ENCODE peak calls at places on chromosome 20, in four cellular contexts. X is neural progenitor cell, R is astrocyte, H is mammary epithelial cell. W is an unnamed sample.

GRCh38 chr20:40538126-40538525 is 150.9 kb downstream of the MAFB start:
- DNase-seq in X (no peak), R (no peak), H (no peak), W (no peak)

GRCh38 chr20:2130062-2130591 is 28.5 kb downstream of the STK35 start:
- DNase-seq in H (no peak), X (no peak), R (peak; percentile 74), W (no peak)

GRCh38 chr20:63117661-63118302 is 98.1 kb downstream of the YTHDF1 start:
- DNase-seq in R (no peak), X (no peak), H (no peak), W (no peak)

GRCh38 chr20:41139227-41140093 is 2.1 kb downstream of the PLCG1 start:
- DNase-seq in H (no peak), R (no peak), X (no peak), W (no peak)

GRCh38 chr20:55386686-55387085 is 618.6 kb downstream of the CBLN4 start:
- DNase-seq in X (no peak), H (peak; percentile 86), R (no peak), W (no peak)

GRCh38 chr20:4898282-4898681 is 103.0 kb downstream of the SLC23A2 start:
- DNase-seq in X (no peak), R (peak; percentile 79), H (peak; percentile 98), W (peak; percentile 96)

GRCh38 chr20:14830899-14831298 is 493.5 kb upstream of the FLRT3 start:
- DNase-seq in R (no peak), H (no peak), X (no peak), W (no peak)

GRCh38 chr20:17910828-17911294 is 57.7 kb downstream of the SNX5 start:
- DNase-seq in X (no peak), H (no peak), R (peak; percentile 93), W (no peak)

GRCh38 chr20:36096404-36096799 is 58.1 kb upstream of the EPB41L1 start:
- DNase-seq in H (no peak), R (peak; percentile 44), X (no peak), W (no peak)

GRCh38 chr20:4973330-4974097 is 27.8 kb downstream of the SLC23A2 start:
- DNase-seq in R (peak; percentile 85), X (no peak), H (no peak), W (no peak)

GRCh38 chr20:10447028-10447427 is 11.9 kb downstream of the SLX4IP start:
- DNase-seq in X (no peak), H (peak; percentile 70), R (peak; percentile 77), W (peak; percentile 52)

GRCh38 chr20:64131406-64131805 is 24.0 kb upstream of the NPBWR2 start:
- DNase-seq in H (peak; percentile 11), R (no peak), X (no peak), W (no peak)

GRCh38 chr20:13638162-13638495 is 603 bp downstream of the TASP1 start:
- DNase-seq in R (peak; percentile 18), H (peak; percentile 41), X (peak; percentile 38), W (peak; percentile 35)

GRCh38 chr20:1001981-1002681 is at the start of gene RSPO4:
- DNase-seq in R (no peak), X (peak; percentile 64), H (no peak), W (no peak)

GRCh38 chr20:23622839-23623343 is 14.9 kb downstream of the CST3 start:
- DNase-seq in H (peak; percentile 96), R (peak; percentile 81), X (no peak), W (peak; percentile 74)

GRCh38 chr20:47773381-47773786 is 11.9 kb downstream of the SULF2 start:
- DNase-seq in H (no peak), R (peak; percentile 65), X (no peak), W (peak; percentile 41)

GRCh38 chr20:14337400-14338171 is at the start of gene FLRT3:
- DNase-seq in R (peak; percentile 96), H (peak; percentile 98), X (peak; percentile 92), W (peak; percentile 67)

GRCh38 chr20:13261460-13262301 is 40.6 kb downstream of the ISM1 start:
- DNase-seq in R (no peak), H (peak; percentile 36), X (peak; percentile 75), W (no peak)

GRCh38 chr20:52098186-52098585 is 93.4 kb downstream of the ZFP64 start:
- DNase-seq in X (no peak), R (no peak), H (no peak), W (peak; percentile 30)

GRCh38 chr20:35490736-35491181 is 35.4 kb downstream of the CEP250 start:
- DNase-seq in R (no peak), X (no peak), H (no peak), W (no peak)

GRCh38 chr20:36865861-36866149 is 10.1 kb upstream of the TLDC2 start:
- DNase-seq in X (no peak), R (no peak), H (no peak), W (no peak)

GRCh38 chr20:60572991-60573390 is 614.8 kb downstream of the CDH26 start:
- DNase-seq in X (no peak), R (no peak), H (no peak), W (no peak)

GRCh38 chr20:61917459-61917858 is 148.2 kb downstream of the TAF4 start:
- DNase-seq in X (no peak), H (no peak), R (no peak), W (no peak)
- H3K4me2 ChIP-seq in X (no peak overlapping the region), H (no peak overlapping the region), R (no peak overlapping the region), W (no peak overlapping the region)

GRCh38 chr20:54084727-54085368 is 14.5 kb upstream of the BCAS1 start:
- DNase-seq in H (no peak), X (no peak), R (no peak), W (peak; percentile 66)
- TF ChIP-seq EZH2 in H (no peak), X (no peak), R (no peak), W (no peak)

DNA sequence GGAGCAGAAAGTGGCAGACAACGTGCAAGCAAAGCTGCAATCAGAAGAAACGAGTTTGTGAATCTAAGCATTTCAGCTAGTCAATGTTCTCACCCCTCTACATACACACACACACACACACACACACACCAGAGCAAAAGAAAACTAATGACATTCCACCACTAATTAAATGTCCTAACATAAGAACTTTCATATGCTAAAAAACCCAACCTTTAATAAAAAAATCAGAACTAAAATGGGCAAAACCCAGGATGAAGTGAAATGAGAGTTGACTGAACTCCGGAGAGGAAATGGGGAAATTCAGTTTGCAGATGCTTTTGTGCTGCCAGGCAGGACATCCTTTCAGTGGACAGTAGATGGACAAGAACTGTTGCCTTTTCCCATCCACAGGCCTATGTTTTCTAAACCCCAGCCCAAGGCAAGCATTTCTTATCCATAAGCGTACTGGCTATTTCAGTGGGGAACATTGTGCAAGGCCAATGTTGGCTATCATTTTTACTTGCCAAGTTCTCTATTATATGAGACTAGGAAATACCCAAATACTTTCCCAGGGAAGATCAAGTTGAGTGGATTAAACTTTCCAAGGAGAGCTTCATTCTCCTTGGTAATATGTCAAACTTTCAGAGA is 27.2 kb downstream of the RIN2 start:
- DNase-seq in X (no peak), R (peak; percentile 75), H (peak; percentile 21), W (no peak)
- H3K4me2 ChIP-seq in X (peak overlapping the region; percentile 32), R (peak overlapping the region; percentile 74), H (peak overlapping the region; percentile 74), W (peak overlapping the region; percentile 79)

GRCh38 chr20:50977066-50978045 is 18.7 kb downstream of the MOCS3 start:
- DNase-seq in X (peak; percentile 15), H (no peak), R (no peak), W (peak; percentile 29)
- TF ChIP-seq EZH2 in X (no peak), H (no peak), R (no peak), W (no peak)

GRCh38 chr20:33299111-33299603 is 16.1 kb downstream of the BPIFB1 start:
- DNase-seq in X (peak; percentile 88), H (peak; percentile 35), R (peak; percentile 6), W (peak; percentile 33)
- H3K4me2 ChIP-seq in X (no peak overlapping the region), H (peak overlapping the region; percentile 71), R (no peak overlapping the region), W (no peak overlapping the region)

DNA sequence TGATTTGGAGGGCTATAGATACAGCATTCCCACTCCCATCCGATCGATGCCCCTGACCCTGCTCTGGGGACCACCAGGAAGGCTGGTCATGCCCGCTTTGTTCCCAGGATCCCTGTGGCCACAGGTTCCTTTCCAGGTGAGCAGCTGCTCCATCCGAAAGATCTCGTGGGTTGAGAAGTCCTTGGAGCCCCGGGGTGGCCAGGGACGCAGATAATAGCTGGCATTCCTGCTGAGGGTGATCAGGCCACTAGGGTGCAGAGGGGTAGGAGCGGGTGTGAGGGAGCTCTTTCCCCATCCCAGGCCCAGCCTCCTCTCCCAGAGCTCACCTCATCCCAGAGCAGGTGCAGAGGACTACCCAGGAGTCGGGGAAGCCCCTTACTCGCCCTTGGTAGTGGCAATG is 7.4 kb downstream of the ADAM33 start:
- DNase-seq in X (no peak), R (no peak), H (no peak), W (no peak)
- TF ChIP-seq EZH2 in X (no peak), R (no peak), H (no peak), W (no peak)

DNA sequence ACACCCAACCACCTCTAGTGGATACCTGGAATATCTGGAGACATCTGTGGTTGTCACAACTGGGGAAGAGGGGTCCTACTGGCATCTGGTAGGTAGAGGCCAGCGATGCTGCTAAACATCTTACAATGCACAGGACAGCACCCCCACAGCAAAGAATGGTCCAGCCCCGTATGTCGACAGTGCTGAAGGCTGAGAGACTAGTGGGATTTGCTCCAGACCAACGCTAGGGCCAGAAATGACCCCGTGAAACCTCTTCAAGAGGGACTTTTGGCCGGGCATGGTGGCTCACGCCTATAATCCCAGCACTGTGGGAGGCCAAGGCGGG is 7.2 kb downstream of the PREX1 start:
- DNase-seq in R (no peak), X (no peak), H (no peak), W (no peak)
- H3K4me2 ChIP-seq in R (no peak overlapping the region), X (no peak overlapping the region), H (no peak overlapping the region), W (no peak overlapping the region)

GRCh38 chr20:45467172-45467571 is 2.4 kb upstream of the WFDC2 start:
- DNase-seq in H (no peak), X (no peak), R (no peak), W (no peak)

GRCh38 chr20:45467861-45468260 is 1.7 kb upstream of the WFDC2 start:
- DNase-seq in H (no peak), R (no peak), X (no peak), W (peak; percentile 11)

GRCh38 chr20:45470262-45470931 is 844 bp downstream of the WFDC2 start:
- DNase-seq in X (peak; percentile 65), H (no peak), R (no peak), W (peak; percentile 63)

GRCh38 chr20:45470939-45471338 is 1.4 kb downstream of the WFDC2 start:
- DNase-seq in H (no peak), X (peak; percentile 33), R (no peak), W (peak; percentile 34)

GRCh38 chr20:45469336-45470261 is at the start of gene WFDC2:
- DNase-seq in H (no peak), R (no peak), X (peak; percentile 69), W (peak; percentile 87)
- TF ChIP-seq EZH2 in H (no peak), R (peak; percentile 45), X (peak; percentile 37), W (no peak)

DNA sequence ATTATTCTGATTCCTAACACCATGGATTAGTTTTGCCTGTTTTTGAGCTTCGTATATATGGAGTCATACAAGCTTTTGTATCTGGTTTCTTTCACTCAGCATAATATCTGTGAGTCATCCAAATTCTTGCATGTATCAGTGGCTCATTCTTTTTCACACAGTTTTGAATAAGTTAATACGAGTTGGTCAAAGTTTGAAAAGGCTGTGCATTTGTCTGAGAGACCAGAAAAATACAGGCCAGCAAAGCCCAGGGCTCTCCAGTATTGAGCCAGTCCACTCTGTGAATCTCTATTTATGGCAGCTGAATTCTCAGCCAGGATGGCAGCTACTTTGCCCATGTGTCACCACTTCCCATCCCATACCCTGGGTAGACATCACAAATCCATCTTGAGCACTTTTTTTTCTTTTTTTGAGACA is 7.2 kb upstream of the CHMP4B start:
- DNase-seq in R (peak; percentile 77), H (peak; percentile 66), X (no peak), W (no peak)
- H3K4me2 ChIP-seq in R (peak overlapping the region; percentile 35), H (peak overlapping the region; percentile 25), X (no peak overlapping the region), W (peak overlapping the region; percentile 43)